ENCODE peak calls at places on chromosomes 3 and 15, in eight cellular contexts. H is RPMI8226; S is lung; B is GM04504; K is NCI-H345; E is hypothalamus; C is stimulated activated CD4-positive, alpha-beta T cell treated with anti-CD3 and anti-CD28 coated beads, Interleukin-4, amount 100 ng/mL, for 48 hours; A is NCI-H2081. J is an unnamed sample.

GRCh38 chr15:37891754-37892368 is 42.6 kb upstream of the TMCO5A start:
- DNase-seq in A (peak; percentile 59), K (peak; percentile 51), E (no peak), B (peak; percentile 30), C (no peak), S (no peak), H (peak; percentile 10), J (peak; percentile 75)

GRCh38 chr3:166829896-166830295 is 550.2 kb downstream of the ZBBX start:
- DNase-seq in H (no peak), E (no peak), S (no peak), K (no peak), C (no peak), B (no peak), A (peak; percentile 81), J (peak; percentile 46)

GRCh38 chr3:114504941-114505632 is 211.3 kb downstream of the TIGIT start:
- DNase-seq in H (no peak), S (no peak), C (no peak), A (no peak), E (no peak), K (no peak), B (no peak), J (no peak)

GRCh38 chr15:68305420-68305871 is 27.9 kb downstream of the FEM1B start:
- DNase-seq in K (no peak), E (no peak), B (no peak), H (no peak), A (no peak), C (no peak), S (peak; percentile 22), J (no peak)

GRCh38 chr15:40235201-40235890 is 3.5 kb upstream of the PAK6 start:
- DNase-seq in C (no peak), E (no peak), B (no peak), S (no peak), H (peak; percentile 19), A (no peak), K (no peak), J (no peak)

GRCh38 chr3:171088984-171089754 is 62.6 kb upstream of the SLC2A2 start:
- DNase-seq in S (no peak), H (no peak), B (peak; percentile 70), K (no peak), E (no peak), A (no peak), C (no peak), J (peak; percentile 95)

GRCh38 chr15:51077565-51078153 is 17.0 kb downstream of the TNFAIP8L3 start:
- DNase-seq in C (peak; percentile 40), B (peak; percentile 12), H (peak; percentile 70), A (no peak), K (no peak), S (peak; percentile 71), E (no peak), J (peak; percentile 70)

GRCh38 chr3:2262204-2262603 is 163.5 kb downstream of the CNTN4 start:
- DNase-seq in K (no peak), A (no peak), B (no peak), H (no peak), E (no peak), S (peak; percentile 38), C (no peak), J (no peak)

J was measured in iris pigment epithelial cell.